ENCODE peak calls at places on chromosomes 12 and 14, in six cellular contexts. O is A549, V is neuronal stem cell, M is heart left ventricle, R is thoracic aorta, Q is HCT116. N is an unnamed sample.

GRCh38 chr12:67925551-67925950 is 63.7 kb upstream of the IFNG-AS1 start:
- DNase-seq in O (no peak), R (no peak), M (no peak), V (no peak), Q (no peak), N (no peak)

GRCh38 chr12:49680075-49680474 is 27.1 kb downstream of the FMNL3 start:
- DNase-seq in V (no peak), M (no peak), O (no peak), R (no peak), Q (no peak), N (no peak)

GRCh38 chr12:80590085-80590484 is 117.3 kb upstream of the MYF6 start:
- DNase-seq in V (no peak), O (no peak), M (no peak), R (no peak), Q (no peak), N (no peak)

GRCh38 chr12:464484-465267 is 4.9 kb downstream of the B4GALNT3 start:
- DNase-seq in M (peak; percentile 64), R (no peak), V (no peak), Q (no peak), O (no peak), N (no peak)

GRCh38 chr12:51860986-51861385 is 12.5 kb upstream of the FIGNL2 start:
- DNase-seq in O (no peak), M (no peak), V (no peak), Q (no peak), R (no peak), N (no peak)

GRCh38 chr14:63262446-63262845 is 56.3 kb downstream of the GPHB5 start:
- DNase-seq in V (no peak), Q (no peak), R (no peak), M (no peak), O (no peak), N (no peak)

GRCh38 chr12:98058838-98059237 is 456.6 kb upstream of the TMPO start:
- DNase-seq in R (no peak), O (no peak), M (no peak), Q (no peak), V (peak; percentile 3), N (no peak)

GRCh38 chr14:80188571-80188970 is 22.7 kb downstream of the DIO2 start:
- DNase-seq in Q (no peak), O (no peak), V (no peak), R (no peak), M (no peak), N (no peak)

GRCh38 chr14:68675233-68675577 is 117.7 kb downstream of the ZFP36L1 start:
- DNase-seq in O (no peak), M (no peak), V (no peak), R (no peak), Q (no peak), N (no peak)

GRCh38 chr14:94345344-94346072 is 22.4 kb upstream of the SERPINA6 start:
- DNase-seq in V (no peak), Q (peak; percentile 76), R (no peak), M (no peak), O (peak; percentile 81), N (no peak)

GRCh38 chr12:62328296-62328921 is 68.2 kb downstream of the USP15 start:
- DNase-seq in R (no peak), O (no peak), V (no peak), Q (no peak), M (no peak), N (no peak)

GRCh38 chr14:104389326-104390220 is 190.0 kb upstream of the C14orf180 start:
- DNase-seq in R (no peak), Q (no peak), M (no peak), V (no peak), O (no peak), N (no peak)

GRCh38 chr14:68015356-68016242 is 196.0 kb downstream of the RAD51B start:
- DNase-seq in M (no peak), Q (no peak), V (no peak), R (no peak), O (no peak), N (no peak)

GRCh38 chr14:75875958-75876357 is 105.8 kb downstream of the TGFB3 start:
- DNase-seq in V (no peak), Q (no peak), R (no peak), M (no peak), O (no peak), N (no peak)

GRCh38 chr12:121531356-121531750 is 49.5 kb downstream of the KDM2B start:
- DNase-seq in M (no peak), O (no peak), V (no peak), R (no peak), Q (no peak), N (no peak)

GRCh38 chr14:104405566-104406226 is 173.9 kb upstream of the C14orf180 start:
- DNase-seq in O (no peak), R (no peak), M (no peak), Q (no peak), V (no peak), N (no peak)

GRCh38 chr14:84566109-84566508 is 963.8 kb upstream of the FLRT2 start:
- DNase-seq in Q (no peak), R (no peak), O (no peak), M (no peak), V (no peak), N (no peak)

GRCh38 chr12:56880416-56881035 is 53.7 kb downstream of the SDR9C7 start:
- DNase-seq in R (no peak), Q (no peak), M (no peak), O (no peak), V (no peak), N (no peak)

GRCh38 chr12:124441443-124442190 is 125.8 kb downstream of the NCOR2 start:
- DNase-seq in O (no peak), M (no peak), V (no peak), R (no peak), Q (no peak), N (no peak)

GRCh38 chr12:1830981-1831930 is 10.9 kb downstream of the LRTM2 start:
- DNase-seq in Q (no peak), O (peak; percentile 28), V (peak; percentile 80), R (no peak), M (peak; percentile 64), N (peak; percentile 80)

GRCh38 chr14:100840751-100841444 is 15.0 kb downstream of the MEG3 start:
- DNase-seq in O (no peak), V (no peak), R (no peak), M (no peak), Q (no peak), N (no peak)

GRCh38 chr14:70192915-70193314 is 4.2 kb upstream of the SLC8A3 start:
- DNase-seq in R (no peak), M (no peak), V (no peak), O (peak; percentile 12), Q (no peak), N (no peak)

GRCh38 chr12:79438480-79439178 is 252.1 kb downstream of the PAWR start:
- DNase-seq in V (no peak), O (no peak), Q (no peak), R (no peak), M (no peak), N (no peak)

GRCh38 chr12:109596418-109597244 is 23.0 kb downstream of the MVK start:
- DNase-seq in Q (no peak), M (no peak), R (no peak), V (no peak), O (no peak), N (no peak)

DNA sequence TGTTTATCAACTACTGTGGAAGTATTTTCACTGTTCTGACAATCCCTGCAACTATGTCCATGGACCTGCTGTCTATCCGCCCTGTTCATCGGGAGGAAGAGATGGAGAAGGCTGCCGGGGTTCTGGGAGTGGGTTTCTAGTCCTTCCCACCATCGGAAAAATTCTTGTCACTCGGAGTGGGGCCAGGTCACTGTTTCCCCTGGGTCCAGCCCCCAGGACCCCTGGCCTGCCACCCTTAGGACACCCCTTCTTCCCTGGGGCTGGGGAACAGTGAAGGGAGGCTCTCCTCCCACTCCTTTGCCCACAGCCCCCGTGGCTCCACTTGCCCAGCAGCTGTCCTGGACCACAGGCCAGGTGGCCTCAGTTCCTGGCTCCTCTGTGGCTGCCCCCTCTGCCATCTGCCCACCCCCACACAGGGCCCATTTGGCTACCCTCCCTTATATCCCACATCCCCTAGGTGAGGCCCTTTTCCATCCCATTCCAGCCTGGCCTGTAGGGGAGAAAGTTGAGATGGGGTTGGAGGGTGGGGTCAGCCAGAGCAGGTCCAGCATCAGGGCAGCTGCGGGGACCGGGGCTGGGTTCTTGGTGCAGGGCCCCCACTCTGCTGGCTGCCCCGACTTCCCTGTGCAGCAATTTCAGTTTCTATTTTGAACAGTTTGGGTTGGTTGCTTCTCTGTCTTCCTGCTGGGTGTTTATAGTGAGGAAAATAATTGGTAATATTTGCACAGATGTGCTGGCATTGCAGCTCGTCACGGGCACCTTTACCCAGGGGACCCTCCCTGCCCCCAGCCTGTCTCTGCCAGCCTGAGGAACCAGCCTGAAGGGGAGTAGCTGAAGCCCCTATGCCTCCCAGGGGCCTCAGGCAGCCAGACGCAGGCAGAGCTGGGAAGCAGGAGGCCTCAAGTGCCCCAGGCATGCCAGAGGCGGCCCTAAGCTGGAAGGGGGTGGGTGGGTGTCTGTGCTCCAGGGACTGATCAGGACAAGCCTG is 23.5 kb downstream of the SYNDIG1L start:
- DNase-seq in O (no peak), Q (no peak), R (no peak), M (no peak), V (no peak), N (no peak)
- H3K4me3 ChIP-seq in O (no peak overlapping the region), Q (peak overlapping the region; percentile 15), R (no peak overlapping the region), M (no peak overlapping the region), V (no peak overlapping the region), N (no peak overlapping the region)

GRCh38 chr14:99236386-99237133 is 35.4 kb downstream of the BCL11B start:
- DNase-seq in R (no peak), O (no peak), M (no peak), V (no peak), Q (no peak), N (no peak)

GRCh38 chr14:99234982-99235491 is 37.0 kb downstream of the BCL11B start:
- DNase-seq in V (peak; percentile 57), M (no peak), Q (peak; percentile 27), O (no peak), R (no peak), N (no peak)

GRCh38 chr14:99237288-99237687 is 34.7 kb downstream of the BCL11B start:
- DNase-seq in Q (no peak), R (no peak), M (no peak), V (no peak), O (no peak), N (no peak)

GRCh38 chr14:99234366-99234765 is 37.6 kb downstream of the BCL11B start:
- DNase-seq in V (no peak), M (no peak), Q (no peak), O (no peak), R (no peak), N (no peak)

DNA sequence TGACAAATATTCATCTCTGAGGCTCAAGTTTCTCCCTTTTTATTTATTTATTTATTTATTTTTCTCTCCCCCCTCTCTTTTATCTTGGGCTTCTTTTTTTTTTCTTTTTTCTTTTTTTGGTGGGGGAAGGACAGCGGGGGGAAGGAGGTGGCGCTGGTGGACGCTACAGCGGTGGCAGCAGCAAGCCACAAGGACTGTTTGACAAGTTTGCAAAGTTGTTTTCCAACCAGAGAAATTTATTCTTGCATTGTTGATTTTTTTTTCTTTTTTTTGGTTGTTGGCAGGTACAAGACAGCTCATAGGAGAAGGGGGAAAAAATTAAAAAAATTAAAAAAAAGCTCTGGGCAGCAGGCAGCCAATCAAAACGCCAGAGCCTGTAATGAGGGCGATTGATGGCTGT is 36.4 kb downstream of the BCL11B start:
- DNase-seq in V (no peak), M (no peak), Q (no peak), R (no peak), O (no peak), N (no peak)
- H3K4me1 ChIP-seq in V (no peaks in the 10 kb centered on the region), M (no peaks in the 10 kb centered on the region), Q (peaks cover 18% of the 10 kb centered on the region), R (no peaks in the 10 kb centered on the region), O (no peaks in the 10 kb centered on the region), N (peaks cover 7% of the 10 kb centered on the region)

GRCh38 chr14:39109893-39110715 is 4.0 kb upstream of the GEMIN2 start:
- DNase-seq in R (no peak), O (no peak), Q (no peak), V (no peak), M (no peak), N (no peak)
- H3K4me3 ChIP-seq in R (peak overlapping the region; percentile 48), O (no peak overlapping the region), Q (no peak overlapping the region), V (no peak overlapping the region), M (no peak overlapping the region), N (no peak overlapping the region)

GRCh38 chr12:104694711-104695110 is 238.0 kb downstream of the CHST11 start:
- DNase-seq in V (no peak), O (no peak), Q (no peak), M (no peak), R (no peak), N (no peak)
- H3K4me1 ChIP-seq in V (no peaks in the 10 kb centered on the region), O (peaks cover 10% of the 10 kb centered on the region), Q (no peaks in the 10 kb centered on the region), M (no peaks in the 10 kb centered on the region), R (peaks cover 28% of the 10 kb centered on the region), N (no peaks in the 10 kb centered on the region)